ENCODE peak calls at places on chromosome 7, in four cellular contexts. C is brain microvascular endothelial cell, W is H7, A is psoas muscle. X is an unnamed sample.

GRCh38 chr7:121501566-121501965 is 105.5 kb upstream of the FAM3C start:
- DNase-seq in A (no peak), W (no peak), C (no peak), X (no peak)

GRCh38 chr7:87316846-87317545 is 28.5 kb upstream of the CROT start:
- DNase-seq in W (no peak), C (peak), A (no peak), X (peak)

GRCh38 chr7:135934651-135935050 is 42.5 kb downstream of the MTPN start:
- DNase-seq in A (no peak), W (no peak), C (no peak), X (no peak)

GRCh38 chr7:127652333-127653248 is 597 bp downstream of the SND1 start:
- DNase-seq in A (no peak), W (no peak), C (peak), X (no peak)

GRCh38 chr7:2225830-2226229 is 6.9 kb downstream of the MAD1L1 start:
- DNase-seq in C (no peak), A (no peak), W (no peak), X (no peak)

GRCh38 chr7:22864855-22865606 is 42.4 kb upstream of the TOMM7 start:
- DNase-seq in W (no peak), C (no peak), A (no peak), X (no peak)

GRCh38 chr7:98703916-98704315 is 86.8 kb downstream of the NPTX2 start:
- DNase-seq in A (no peak), W (no peak), C (no peak), X (no peak)

GRCh38 chr7:117402109-117402508 is 25.2 kb downstream of the ASZ1 start:
- DNase-seq in W (no peak), C (peak), A (no peak), X (no peak)

GRCh38 chr7:146713907-146714306 is 597.3 kb downstream of the CNTNAP2 start:
- DNase-seq in C (no peak), A (no peak), W (no peak), X (no peak)

GRCh38 chr7:76310102-76310957 is 7.9 kb downstream of the HSPB1 start:
- DNase-seq in C (no peak), A (no peak), W (no peak), X (peak)

DNA sequence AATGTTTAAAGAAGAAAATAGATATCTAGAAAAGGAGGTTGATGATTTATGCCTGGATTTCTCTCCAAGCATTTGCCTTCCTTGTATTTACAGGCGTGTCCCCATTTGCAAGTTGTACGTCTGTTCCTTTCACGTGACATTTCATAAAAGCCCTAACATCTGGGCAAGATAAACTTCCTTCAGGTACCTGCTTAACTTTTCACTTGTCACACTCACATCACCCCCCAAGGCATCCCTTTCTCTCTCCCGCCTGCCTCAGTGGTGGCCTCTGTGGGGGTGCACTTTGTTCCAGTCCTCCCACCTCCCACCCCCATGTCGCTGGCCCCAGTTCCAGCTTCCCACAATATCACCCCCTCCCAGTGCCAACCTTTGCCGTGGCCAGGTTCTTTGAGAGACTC is 6.7 kb downstream of the TWIST1 start:
- DNase-seq in W (peak), C (no peak), A (no peak), X (no peak)
- H3K4me3 ChIP-seq in W (no peak), C (no peak), A (no peak), X (no peak)

GRCh38 chr7:27316311-27316710 is 73.7 kb downstream of the EVX1 start:
- DNase-seq in A (no peak), C (no peak), W (no peak), X (no peak)
- H3K4me3 ChIP-seq in A (no peak), C (no peak), W (no peak), X (no peak)

DNA sequence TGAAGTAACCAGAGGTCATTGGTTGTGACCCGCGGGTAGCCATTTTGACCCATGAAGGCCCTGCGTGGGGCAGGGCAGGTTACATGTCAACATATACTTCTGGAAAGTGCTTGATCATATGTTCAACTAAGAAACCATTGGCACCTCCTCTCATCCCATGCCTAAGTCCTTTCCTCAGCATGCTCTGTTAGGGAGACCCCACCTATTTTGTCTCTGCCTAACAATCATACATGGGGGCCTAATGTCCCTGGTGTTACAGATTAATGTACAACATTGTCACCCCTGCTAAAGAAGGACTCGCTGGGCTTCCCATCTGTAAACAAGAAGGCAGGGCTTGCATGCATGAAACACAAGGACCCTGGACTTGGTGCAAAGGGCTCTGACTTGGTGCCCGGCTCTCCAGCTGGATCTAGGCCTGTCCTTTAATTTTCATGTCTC is 133.7 kb upstream of the TNS3 start:
- DNase-seq in W (no peak), A (no peak), C (no peak), X (no peak)
- H3K4me3 ChIP-seq in W (no peak), A (no peak), C (no peak), X (no peak)

GRCh38 chr7:134870156-134870555 is 90.7 kb downstream of the CALD1 start:
- DNase-seq in W (no peak), C (no peak), A (no peak), X (no peak)

GRCh38 chr7:134866581-134866980 is 87.1 kb downstream of the CALD1 start:
- DNase-seq in W (no peak), C (no peak), A (no peak), X (no peak)

GRCh38 chr7:134859783-134860182 is 80.3 kb downstream of the CALD1 start:
- DNase-seq in W (no peak), C (no peak), A (no peak), X (no peak)

GRCh38 chr7:134870781-134871180 is 91.3 kb downstream of the CALD1 start:
- DNase-seq in W (no peak), C (no peak), A (no peak), X (no peak)

DNA sequence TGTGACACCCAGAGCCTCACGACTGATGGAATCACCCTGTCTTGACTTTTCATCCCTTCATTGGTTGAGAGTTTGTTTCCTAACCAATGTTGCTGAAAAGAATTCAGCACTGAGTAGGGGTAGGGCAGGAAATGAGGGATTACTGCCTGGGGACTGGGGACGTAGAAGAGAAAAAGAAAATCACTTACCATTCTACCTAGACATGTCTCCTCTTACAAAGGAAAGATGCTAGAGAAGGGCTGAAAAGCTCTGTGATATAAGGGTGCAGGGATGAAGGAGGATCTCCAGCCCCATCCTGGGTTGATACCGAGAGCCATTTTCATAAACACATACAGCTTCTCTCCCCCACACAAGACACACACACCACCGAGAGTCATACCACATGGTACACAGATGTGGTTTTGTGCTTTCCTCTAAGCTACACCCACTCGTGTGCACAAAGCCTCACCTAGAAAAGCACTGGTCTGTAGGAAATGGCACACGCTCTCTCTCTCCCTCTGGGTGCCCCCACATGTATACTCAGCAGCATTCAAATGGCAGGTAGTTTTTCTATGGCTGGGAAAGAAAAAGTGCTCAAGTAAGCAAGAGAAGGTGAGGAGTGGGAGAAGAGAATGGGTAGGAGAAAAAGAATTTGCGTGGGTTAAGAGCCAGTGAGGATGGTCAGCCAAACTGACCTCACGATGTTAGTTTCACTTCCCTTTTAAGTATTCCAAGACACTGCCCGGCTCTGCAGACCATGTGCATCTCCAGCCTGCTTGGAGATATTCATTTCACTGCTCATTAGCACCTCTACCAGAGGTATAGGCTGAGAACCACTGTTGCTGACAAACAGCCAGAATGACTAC is 85.8 kb downstream of the CALD1 start:
- DNase-seq in C (peak), W (peak), A (no peak), X (no peak)
- H3K4me3 ChIP-seq in C (peak), W (no peak), A (peak), X (no peak)

DNA sequence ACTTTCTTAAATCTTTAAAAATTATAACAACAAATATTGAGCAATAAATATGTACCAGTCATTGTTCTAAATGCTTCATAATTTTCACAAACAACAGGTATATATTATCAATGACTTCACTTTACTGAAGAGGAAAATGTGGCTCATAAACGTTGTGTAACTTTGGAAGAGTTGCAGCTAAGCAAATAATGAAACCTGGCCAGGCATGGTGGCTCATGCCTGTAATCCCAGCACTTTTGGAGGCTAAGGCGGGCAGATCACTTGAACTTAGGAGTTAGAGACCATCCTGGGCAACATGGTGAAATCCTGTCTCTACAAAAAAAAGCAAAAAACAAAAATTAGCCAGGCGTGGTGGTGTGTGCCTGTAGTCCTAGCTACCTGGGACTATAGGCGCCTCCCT is 71.9 kb upstream of the AMPH start:
- DNase-seq in A (no peak), C (no peak), W (no peak), X (no peak)
- H3K4me3 ChIP-seq in A (no peak), C (no peak), W (no peak), X (no peak)